ENCODE peak calls at places on chromosomes 4 and X, in four cellular contexts. P is neural crest cell, A is astrocyte of the hippocampus, T is psoas muscle. U is an unnamed sample.

GRCh38 chr4:7759221-7759620 is 180.4 kb downstream of the AFAP1 start:
- DNase-seq in P (no peak), T (no peak), A (no peak), U (no peak)

GRCh38 chr4:140154572-140154891 is 548 bp upstream of the MAML3 start:
- DNase-seq in P (no peak), T (no peak), A (no peak), U (no peak)

GRCh38 chrX:13448941-13449340 is 120.5 kb upstream of the EGFL6 start:
- DNase-seq in P (no peak), T (no peak), A (no peak), U (no peak)

GRCh38 chr4:69092190-69092589 is 4.1 kb upstream of the UGT2B7 start:
- DNase-seq in A (peak; percentile 36), P (no peak), T (no peak), U (no peak)

GRCh38 chr4:149933883-149934282 is 118.2 kb upstream of the IQCM start:
- DNase-seq in T (no peak), P (no peak), A (peak; percentile 39), U (no peak)

GRCh38 chr4:123234966-123235365 is 161.6 kb upstream of the SPRY1 start:
- DNase-seq in T (no peak), P (no peak), A (no peak), U (no peak)

GRCh38 chrX:38220024-38220935 is at the start of gene SRPX:
- DNase-seq in A (peak; percentile 67), T (peak; percentile 31), P (peak; percentile 21), U (no peak)

GRCh38 chr4:136562842-136563241 is 969.5 kb downstream of the PCDH18 start:
- DNase-seq in T (no peak), P (no peak), A (peak; percentile 42), U (no peak)

GRCh38 chr4:56743550-56743949 is 62.5 kb upstream of the HOPX start:
- DNase-seq in T (no peak), P (no peak), A (no peak), U (no peak)

GRCh38 chr4:185099940-185100339 is 43.1 kb upstream of the SLC25A4 start:
- DNase-seq in P (no peak), T (no peak), A (no peak), U (no peak)

GRCh38 chr4:124337874-124338273 is 374.7 kb downstream of the ANKRD50 start:
- DNase-seq in P (no peak), T (peak; percentile 26), A (no peak), U (no peak)

GRCh38 chrX:119228506-119229290 is 7.4 kb upstream of the PGRMC1 start:
- DNase-seq in T (no peak), A (peak; percentile 85), P (no peak), U (no peak)

GRCh38 chr4:38040619-38041018 is 80.4 kb downstream of the PTTG2 start:
- DNase-seq in T (no peak), A (no peak), P (no peak), U (no peak)

GRCh38 chrX:115147220-115147619 is 42.0 kb upstream of the RBMXL3 start:
- DNase-seq in T (no peak), A (peak; percentile 6), P (no peak), U (no peak)

GRCh38 chr4:99848576-99848975 is 31.9 kb downstream of the DAPP1 start:
- DNase-seq in A (no peak), P (no peak), T (no peak), U (no peak)

GRCh38 chr4:133147365-133147821 is 1.7 kb upstream of the PCDH10 start:
- DNase-seq in P (peak; percentile 6), A (no peak), T (no peak), U (no peak)

GRCh38 chr4:81600511-81601269 is 129.0 kb upstream of the RASGEF1B start:
- DNase-seq in T (no peak), P (peak; percentile 47), A (no peak), U (no peak)

GRCh38 chrX:27445438-27445837 is 17.7 kb downstream of the PPP4R3C start:
- DNase-seq in P (no peak), A (no peak), T (no peak), U (no peak)

U was measured in NT2/D1.